ENCODE peak calls at places on chromosome 14, in nine cellular contexts. Y is stimulated activated CD4-positive, alpha-beta T cell treated with anti-CD3 and anti-CD28 coated beads, Interleukin-2, amount 100 ng/mL, for 24 hours; X is T-helper 2 cell; D is astrocyte of the cerebellum; M is stimulated activated CD8-positive, alpha-beta memory T cell treated with anti-CD3 and anti-CD28 coated beads, Interleukin-4, amount 100 ng/mL, for 1 hour; G is CD14-positive monocyte; W is HuH-7.5; A is germinal center; B is lung microvascular endothelial cell. K is an unnamed sample.

GRCh38 chr14:21090194-21090939 is 8.1 kb downstream of the ZNF219 start:
- DNase-seq in W (peak; percentile 92), A (no peak), M (no peak), X (no peak), G (no peak), Y (peak; percentile 59), B (peak; percentile 32), D (no peak), K (no peak)

GRCh38 chr14:55589171-55589570 is 9.2 kb downstream of the KTN1 start:
- DNase-seq in Y (no peak), D (no peak), M (no peak), W (no peak), X (no peak), A (no peak), B (no peak), G (no peak), K (no peak)

GRCh38 chr14:93009471-93010117 is 86.6 kb downstream of the CHGA start:
- DNase-seq in G (peak; percentile 73), Y (no peak), M (no peak), B (peak; percentile 39), W (no peak), X (no peak), A (no peak), D (no peak), K (no peak)

GRCh38 chr14:101199028-101199770 is 295.7 kb upstream of the RTL1 start:
- DNase-seq in B (no peak), Y (no peak), A (no peak), X (no peak), M (no peak), G (no peak), W (no peak), D (no peak), K (no peak)

GRCh38 chr14:99512110-99512449 is 30.9 kb downstream of the CCNK start:
- DNase-seq in D (no peak), Y (no peak), A (no peak), M (no peak), X (no peak), W (no peak), B (no peak), G (no peak), K (no peak)

GRCh38 chr14:68623828-68624227 is 169.0 kb downstream of the ZFP36L1 start:
- DNase-seq in W (no peak), X (no peak), M (no peak), B (no peak), G (no peak), A (no peak), Y (no peak), D (no peak), K (no peak)

GRCh38 chr14:59918824-59919581 is 941 bp upstream of the LRRC9 start:
- DNase-seq in Y (peak; percentile 11), B (peak; percentile 45), X (no peak), D (peak; percentile 50), G (no peak), A (peak; percentile 28), W (peak; percentile 31), M (no peak), K (peak; percentile 58)

GRCh38 chr14:93286212-93286890 is 46.5 kb downstream of the BTBD7 start:
- DNase-seq in Y (no peak), B (no peak), W (no peak), M (no peak), G (no peak), X (no peak), D (no peak), A (no peak), K (no peak)

GRCh38 chr14:82411373-82411772 is 877.7 kb upstream of the SEL1L start:
- DNase-seq in D (no peak), A (no peak), M (no peak), W (no peak), G (no peak), B (no peak), Y (no peak), X (no peak), K (no peak)

GRCh38 chr14:22549981-22550670 is 38.9 kb downstream of the DAD1 start:
- DNase-seq in D (peak; percentile 19), A (no peak), G (no peak), X (peak; percentile 51), W (no peak), Y (peak; percentile 72), M (no peak), B (no peak), K (peak; percentile 58)

GRCh38 chr14:68182492-68182891 is 362.9 kb downstream of the RAD51B start:
- DNase-seq in W (no peak), M (no peak), D (no peak), X (no peak), Y (peak; percentile 3), G (no peak), B (no peak), A (no peak), K (peak; percentile 34)

GRCh38 chr14:36091096-36091495 is 85.4 kb downstream of the PTCSC3 start:
- DNase-seq in A (no peak), D (peak; percentile 87), B (no peak), G (no peak), Y (no peak), X (no peak), W (peak; percentile 16), M (no peak), K (no peak)

GRCh38 chr14:103109789-103110415 is 13.4 kb upstream of the TNFAIP2 start:
- DNase-seq in B (peak; percentile 75), G (no peak), W (no peak), D (peak; percentile 43), A (no peak), M (no peak), Y (no peak), X (no peak), K (no peak)